ENCODE peak calls at places on chromosomes 1 and 21, in seven cellular contexts. J is small intestine; F is AG04449; D is sigmoid colon; S is tibial artery; I is CD4-positive, CD25-positive, alpha-beta regulatory T cell; L is heart left ventricle. Y is an unnamed sample.

GRCh38 chr1:26094677-26095383 is 16.8 kb upstream of the PDIK1L start:
- DNase-seq in J (no peak), F (no peak), D (peak), S (no peak), I (no peak), L (peak), Y (no peak)

GRCh38 chr1:10046356-10047085 is 13.8 kb downstream of the UBE4B start:
- DNase-seq in J (no peak), F (no peak), D (peak), S (peak), I (no peak), L (no peak), Y (no peak)

GRCh38 chr1:56658254-56658653 is 13.1 kb downstream of the PRKAA2 start:
- DNase-seq in J (no peak), F (no peak), D (no peak), S (no peak), I (no peak), L (no peak), Y (no peak)

GRCh38 chr1:39733161-39733560 is 5.5 kb upstream of the PPIE start:
- DNase-seq in J (no peak), F (no peak), D (no peak), S (no peak), I (no peak), L (peak), Y (no peak)

GRCh38 chr1:213989740-213990472 is 2.1 kb downstream of the PROX1 start:
- DNase-seq in J (peak), F (no peak), D (peak), S (no peak), I (no peak), L (no peak), Y (no peak)

GRCh38 chr1:181640959-181641358 is 157.6 kb downstream of the CACNA1E start:
- DNase-seq in J (no peak), F (no peak), D (no peak), S (no peak), I (no peak), L (no peak), Y (no peak)

GRCh38 chr21:37297364-37297763 is 30.2 kb upstream of the VPS26C start:
- DNase-seq in J (no peak), F (no peak), D (no peak), S (no peak), I (no peak), L (no peak), Y (no peak)

GRCh38 chr1:197737916-197738315 is 37.4 kb downstream of the DENND1B start:
- DNase-seq in J (no peak), F (no peak), D (no peak), S (no peak), I (no peak), L (no peak), Y (no peak)

GRCh38 chr1:161185282-161185682 is 8.0 kb upstream of the B4GALT3 start:
- DNase-seq in J (peak), F (no peak), D (peak), S (peak), I (peak), L (peak), Y (peak)

GRCh38 chr1:59718989-59719360 is 95.8 kb upstream of the HOOK1 start:
- DNase-seq in J (no peak), F (no peak), D (no peak), S (no peak), I (no peak), L (no peak), Y (no peak)

GRCh38 chr1:39190096-39190495 is 14.4 kb upstream of the MACF1 start:
- DNase-seq in J (no peak), F (no peak), D (no peak), S (no peak), I (no peak), L (no peak), Y (no peak)

GRCh38 chr1:232788235-232788872 is 16.9 kb upstream of the MAP10 start:
- DNase-seq in J (peak), F (no peak), D (no peak), S (no peak), I (no peak), L (no peak), Y (no peak)

DNA sequence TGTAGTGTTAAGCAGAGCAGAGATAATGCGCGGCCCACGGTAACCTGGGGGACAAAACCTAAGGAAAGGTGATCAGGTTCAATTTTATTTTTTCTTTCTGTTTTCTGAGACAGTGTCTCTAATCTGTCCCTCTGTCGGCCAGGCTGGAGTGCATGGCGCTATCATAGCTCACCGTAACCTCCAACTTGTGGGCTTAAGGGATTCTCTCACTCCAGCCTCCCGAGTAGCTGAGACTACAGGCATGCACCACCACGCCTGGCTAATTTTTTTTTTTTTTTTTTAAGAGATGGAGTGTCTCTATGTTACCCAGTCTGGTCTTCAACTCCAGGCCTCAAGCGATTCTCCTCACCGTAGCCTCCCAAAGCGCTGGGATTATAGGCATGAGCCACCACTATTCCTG is 724 bp upstream of the ANKRD35 start:
- DNase-seq in J (no peak), F (no peak), D (no peak), S (no peak), I (no peak), L (no peak), Y (no peak)
- H3K4me3 ChIP-seq in J (peak), F (peak), D (peak), S (peak), I (peak), L (peak), Y (peak)

DNA sequence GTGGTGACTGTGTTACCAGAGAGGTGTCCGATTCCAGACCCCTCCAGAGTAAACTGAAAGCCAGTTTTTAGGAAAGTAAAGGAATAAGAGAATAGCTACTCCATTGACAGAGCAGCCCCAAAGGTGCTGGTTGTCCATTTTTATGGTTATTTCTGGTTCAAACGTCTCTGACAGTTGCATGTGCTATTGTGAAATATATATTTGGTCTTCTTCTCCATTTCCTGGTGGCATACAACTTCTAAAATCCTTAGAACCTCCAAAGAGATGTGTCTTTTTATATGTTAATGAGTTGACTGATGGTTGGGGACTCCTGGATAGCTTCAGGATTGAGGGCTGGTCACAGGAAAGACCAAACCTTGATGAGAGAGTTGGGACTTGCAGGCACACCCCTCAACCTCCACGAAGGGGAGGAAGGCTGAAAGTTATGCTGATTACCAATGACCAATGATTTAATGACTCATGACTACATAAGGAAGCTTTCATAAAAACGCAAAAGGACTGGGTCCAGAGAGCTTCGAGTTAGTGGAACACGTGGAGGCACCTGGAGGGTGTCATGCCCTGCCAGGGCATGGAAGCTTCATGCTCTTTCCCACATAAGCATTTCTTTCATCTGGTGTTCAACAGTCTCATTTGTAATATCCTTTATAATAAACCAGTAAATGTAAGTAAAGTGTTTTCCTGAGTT is 100.7 kb downstream of the SLC16A1 start:
- DNase-seq in J (peak), F (no peak), D (no peak), S (no peak), I (no peak), L (no peak), Y (no peak)
- H3K4me3 ChIP-seq in J (no peak), F (no peak), D (no peak), S (no peak), I (no peak), L (no peak), Y (no peak)

DNA sequence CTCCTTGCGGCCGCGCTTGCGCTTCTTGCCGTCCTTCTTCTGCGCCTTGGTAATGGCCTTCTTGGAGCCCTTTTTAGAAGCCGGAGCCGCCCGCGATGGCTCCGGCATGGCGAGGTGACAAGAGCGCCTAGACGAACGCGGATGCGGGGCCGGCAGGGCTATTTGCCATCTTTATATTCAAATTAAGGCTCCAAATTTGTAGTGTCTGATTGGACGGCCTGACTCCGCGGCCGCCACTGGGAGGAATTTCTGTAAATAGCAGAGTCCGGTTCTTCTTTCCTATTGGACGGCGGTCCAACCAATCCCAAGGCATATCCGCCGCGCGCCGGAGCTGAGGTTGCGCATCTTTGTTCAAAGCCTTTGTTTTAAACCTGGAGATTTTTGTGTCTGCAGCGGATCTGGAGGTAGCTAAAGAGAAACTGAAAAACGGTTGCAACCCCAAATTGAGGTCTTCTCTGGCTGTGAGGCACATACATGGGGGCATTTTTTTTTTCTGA is 22.6 kb upstream of the RNF187 start:
- DNase-seq in J (peak), F (no peak), D (peak), S (no peak), I (peak), L (peak), Y (no peak)
- H3K4me3 ChIP-seq in J (no peak), F (peak), D (no peak), S (no peak), I (peak), L (peak), Y (no peak)

GRCh38 chr1:153291514-153291913 is 21.2 kb downstream of the PGLYRP3 start:
- DNase-seq in J (no peak), F (no peak), D (no peak), S (no peak), I (no peak), L (no peak), Y (no peak)

GRCh38 chr1:153293847-153294246 is 18.9 kb downstream of the PGLYRP3 start:
- DNase-seq in J (no peak), F (no peak), D (no peak), S (no peak), I (no peak), L (no peak), Y (no peak)

GRCh38 chr1:153292740-153293479 is 19.8 kb downstream of the PGLYRP3 start:
- DNase-seq in J (no peak), F (no peak), D (no peak), S (no peak), I (no peak), L (no peak), Y (no peak)

GRCh38 chr1:153292185-153292584 is 20.6 kb downstream of the PGLYRP3 start:
- DNase-seq in J (no peak), F (no peak), D (no peak), S (no peak), I (no peak), L (no peak), Y (no peak)

GRCh38 chr1:153293480-153293775 is 19.3 kb downstream of the PGLYRP3 start:
- DNase-seq in J (no peak), F (no peak), D (no peak), S (no peak), I (no peak), L (no peak), Y (no peak)
- H3K4me3 ChIP-seq in J (no peak), F (no peak), D (no peak), S (no peak), I (peak), L (no peak), Y (no peak)

GRCh38 chr21:41582298-41582840 is 74.4 kb upstream of the TMPRSS2 start:
- DNase-seq in J (no peak), F (no peak), D (no peak), S (no peak), I (no peak), L (no peak), Y (no peak)
- H3K4me3 ChIP-seq in J (no peak), F (no peak), D (no peak), S (no peak), I (no peak), L (no peak), Y (no peak)

DNA sequence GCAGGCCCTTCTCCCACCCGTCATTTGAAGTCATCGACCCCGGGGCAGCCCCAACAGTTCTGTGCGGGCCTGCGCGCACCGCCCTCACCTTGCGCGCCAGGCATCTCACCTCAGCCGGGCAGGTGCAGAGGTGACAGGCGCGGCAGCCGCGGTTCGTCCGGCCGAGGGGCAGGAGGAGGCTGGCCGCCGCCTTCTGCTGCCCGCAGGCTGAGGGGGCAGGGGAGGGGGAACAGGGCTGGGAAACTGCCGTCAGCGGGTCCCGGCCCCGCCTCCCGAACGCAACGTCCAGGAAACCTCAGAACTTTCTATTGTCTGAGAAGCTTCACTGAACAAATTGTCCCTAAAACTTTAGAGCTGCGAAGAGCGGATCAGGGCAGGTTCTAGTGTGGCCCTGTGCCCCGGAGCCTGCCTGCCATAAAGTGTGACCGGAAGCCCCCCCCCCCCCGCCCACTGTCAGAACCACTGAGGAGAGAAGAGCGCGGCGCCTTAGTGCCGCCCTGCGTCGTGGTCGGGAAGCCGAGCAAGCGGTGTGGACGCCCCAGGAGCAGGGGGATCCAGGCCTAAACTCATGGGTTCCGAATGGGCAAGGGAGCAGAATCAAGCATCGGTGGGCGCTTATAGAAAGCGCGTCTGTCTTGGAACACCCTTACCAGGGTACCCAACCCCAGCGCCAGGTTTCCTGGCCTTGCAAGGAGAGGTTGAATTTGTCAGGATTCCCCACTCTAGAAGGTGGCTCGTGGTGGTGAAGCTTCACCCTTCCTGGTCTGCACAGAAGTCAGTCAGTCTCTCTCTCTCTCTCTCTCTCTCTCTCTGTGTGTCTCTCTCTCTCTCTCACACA is 13.3 kb upstream of the TBX15 start:
- DNase-seq in J (no peak), F (no peak), D (peak), S (peak), I (no peak), L (no peak), Y (no peak)
- H3K4me3 ChIP-seq in J (no peak), F (no peak), D (no peak), S (peak), I (no peak), L (peak), Y (no peak)

GRCh38 chr1:150106331-150106730 is 38.8 kb downstream of the VPS45 start:
- DNase-seq in J (peak), F (no peak), D (no peak), S (no peak), I (peak), L (no peak), Y (no peak)

GRCh38 chr1:150109567-150109966 is 40.1 kb upstream of the PLEKHO1 start:
- DNase-seq in J (no peak), F (no peak), D (no peak), S (no peak), I (peak), L (no peak), Y (no peak)

GRCh38 chr1:150115121-150115520 is 34.6 kb upstream of the PLEKHO1 start:
- DNase-seq in J (no peak), F (no peak), D (no peak), S (no peak), I (no peak), L (no peak), Y (no peak)

GRCh38 chr1:150111670-150112069 is 38.0 kb upstream of the PLEKHO1 start:
- DNase-seq in J (no peak), F (no peak), D (no peak), S (no peak), I (no peak), L (no peak), Y (no peak)

GRCh38 chr1:150110066-150110465 is 39.6 kb upstream of the PLEKHO1 start:
- DNase-seq in J (peak), F (no peak), D (no peak), S (no peak), I (peak), L (no peak), Y (no peak)
- H3K4me3 ChIP-seq in J (no peak), F (no peak), D (no peak), S (no peak), I (peak), L (no peak), Y (no peak)

DNA sequence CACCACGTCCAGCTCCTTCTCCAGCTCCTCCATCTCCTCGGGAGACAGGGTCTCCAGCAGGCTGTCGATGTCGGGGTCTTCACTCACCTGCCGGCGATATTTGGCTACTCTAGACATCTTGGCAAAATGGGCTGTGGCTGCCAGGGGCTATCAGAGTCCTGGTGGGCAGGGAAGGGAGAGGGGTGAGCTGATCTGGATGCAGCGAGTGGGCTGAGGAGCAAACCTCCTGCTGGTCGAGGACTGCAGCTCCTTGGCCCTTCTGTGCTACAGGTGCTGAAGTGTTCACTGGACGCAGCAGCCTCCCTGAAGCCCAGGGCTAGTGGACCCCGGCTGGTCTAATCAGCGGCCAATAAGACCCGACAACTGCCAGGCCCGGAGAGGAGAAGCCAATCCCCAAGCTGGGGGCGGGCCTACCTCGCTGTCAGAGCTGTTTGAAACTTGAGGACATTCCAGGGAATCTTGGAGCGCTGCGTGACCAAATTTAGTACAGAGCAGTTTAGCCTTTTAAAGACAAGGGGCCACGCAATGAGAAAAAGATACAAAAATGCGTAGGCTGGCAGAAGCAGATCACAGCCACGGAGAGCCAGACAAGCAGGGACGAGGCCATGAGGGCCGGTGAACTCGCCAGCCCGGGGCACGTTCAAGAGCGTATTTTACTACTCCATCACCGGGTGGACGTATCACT is at the start of gene LMOD1:
- DNase-seq in J (peak), F (peak), D (peak), S (peak), I (no peak), L (peak), Y (no peak)
- H3K4me3 ChIP-seq in J (peak), F (peak), D (peak), S (peak), I (no peak), L (peak), Y (no peak)

DNA sequence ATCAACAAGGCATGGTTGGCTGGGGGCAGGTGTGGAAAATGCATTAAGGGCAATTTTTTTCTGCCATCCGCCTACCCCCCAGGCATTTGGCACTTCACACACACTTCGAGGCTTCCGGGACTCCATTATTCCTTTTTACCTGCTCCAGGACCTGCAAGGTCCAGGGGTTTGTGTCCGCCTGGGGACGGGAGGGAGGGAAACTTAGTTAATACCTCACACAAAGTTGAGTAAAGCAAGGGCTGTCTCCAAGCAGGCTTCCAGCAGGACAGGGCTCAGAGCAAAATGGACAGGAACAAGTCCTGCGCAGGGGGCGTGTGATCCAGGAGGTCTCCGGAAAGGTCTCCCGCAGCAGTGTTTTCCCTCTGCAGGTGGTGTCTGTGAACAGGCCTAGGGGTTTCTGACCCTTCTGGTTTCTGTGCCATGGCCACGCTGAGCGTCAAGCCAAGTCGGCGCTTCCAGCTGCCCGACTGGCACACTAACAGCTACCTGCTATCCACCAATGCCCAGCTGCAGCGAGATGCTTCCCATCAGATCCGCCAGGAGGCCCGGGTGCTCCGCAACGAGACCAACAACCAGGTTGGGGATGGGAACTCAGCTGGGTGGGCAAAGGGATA is 715 bp downstream of the TEKT2 start:
- DNase-seq in J (no peak), F (no peak), D (no peak), S (no peak), I (no peak), L (no peak), Y (no peak)
- H3K4me3 ChIP-seq in J (no peak), F (peak), D (peak), S (peak), I (no peak), L (peak), Y (no peak)

GRCh38 chr1:27341525-27342252 is at the start of gene SYTL1:
- DNase-seq in J (peak), F (no peak), D (no peak), S (no peak), I (peak), L (peak), Y (peak)
- H3K4me3 ChIP-seq in J (peak), F (peak), D (no peak), S (no peak), I (peak), L (peak), Y (peak)

Y was measured in HL-60.